ENCODE peak calls at places on chromosomes 11 and 22, in ten cellular contexts. One of them, this sample, is unnamed.
A peak's percentile ranks its signal among the peaks of the same experiment; 100 is the strongest.

GRCh38 chr11:114762437-114762836 is 84.1 kb downstream of the NXPE2 start:
- DNase-seq in adrenal gland: peak; percentile 86
- DNase-seq in stimulated activated CD4-positive, alpha-beta T cell treated with anti-CD3 and anti-CD28 coated beads, Interleukin-4, amount 100 ng/mL, for 4 hours: no peak
- DNase-seq in keratinocyte: peak; percentile 1
- DNase-seq in RPMI7951: peak; percentile 55
- DNase-seq in kidney glomerular epithelial cell: peak; percentile 43
- DNase-seq in fibroblast of mammary gland: peak; percentile 57
- DNase-seq in aorta: peak; percentile 73
- DNase-seq in GM04504: peak; percentile 12
- DNase-seq in activated naive CD8-positive, alpha-beta T cell treated with anti-CD3 and anti-CD28 coated beads, Interleukin-2, amount 50 U/mL, for 16 hours: no peak
- DNase-seq in this sample: peak; percentile 58

GRCh38 chr22:46875089-46875488 is 112.6 kb downstream of the TBC1D22A start:
- DNase-seq in adrenal gland: peak; percentile 13
- DNase-seq in stimulated activated CD4-positive, alpha-beta T cell treated with anti-CD3 and anti-CD28 coated beads, Interleukin-4, amount 100 ng/mL, for 4 hours: no peak
- DNase-seq in keratinocyte: no peak
- DNase-seq in RPMI7951: no peak
- DNase-seq in kidney glomerular epithelial cell: no peak
- DNase-seq in fibroblast of mammary gland: no peak
- DNase-seq in aorta: no peak
- DNase-seq in GM04504: no peak
- DNase-seq in activated naive CD8-positive, alpha-beta T cell treated with anti-CD3 and anti-CD28 coated beads, Interleukin-2, amount 50 U/mL, for 16 hours: no peak
- DNase-seq in this sample: no peak

GRCh38 chr22:45475063-45475747 is 27.5 kb upstream of the FBLN1 start:
- DNase-seq in adrenal gland: no peak
- DNase-seq in stimulated activated CD4-positive, alpha-beta T cell treated with anti-CD3 and anti-CD28 coated beads, Interleukin-4, amount 100 ng/mL, for 4 hours: no peak
- DNase-seq in keratinocyte: no peak
- DNase-seq in RPMI7951: no peak
- DNase-seq in kidney glomerular epithelial cell: no peak
- DNase-seq in fibroblast of mammary gland: peak; percentile 59
- DNase-seq in aorta: no peak
- DNase-seq in GM04504: no peak
- DNase-seq in activated naive CD8-positive, alpha-beta T cell treated with anti-CD3 and anti-CD28 coated beads, Interleukin-2, amount 50 U/mL, for 16 hours: no peak
- DNase-seq in this sample: peak; percentile 9

GRCh38 chr11:115409116-115409663 is 95.0 kb downstream of the CADM1 start:
- DNase-seq in adrenal gland: no peak
- DNase-seq in stimulated activated CD4-positive, alpha-beta T cell treated with anti-CD3 and anti-CD28 coated beads, Interleukin-4, amount 100 ng/mL, for 4 hours: no peak
- DNase-seq in keratinocyte: no peak
- DNase-seq in RPMI7951: no peak
- DNase-seq in kidney glomerular epithelial cell: no peak
- DNase-seq in fibroblast of mammary gland: no peak
- DNase-seq in aorta: no peak
- DNase-seq in GM04504: no peak
- DNase-seq in activated naive CD8-positive, alpha-beta T cell treated with anti-CD3 and anti-CD28 coated beads, Interleukin-2, amount 50 U/mL, for 16 hours: no peak
- DNase-seq in this sample: no peak

GRCh38 chr11:9653871-9654270 is 10.0 kb upstream of the SWAP70 start:
- DNase-seq in adrenal gland: no peak
- DNase-seq in stimulated activated CD4-positive, alpha-beta T cell treated with anti-CD3 and anti-CD28 coated beads, Interleukin-4, amount 100 ng/mL, for 4 hours: no peak
- DNase-seq in keratinocyte: no peak
- DNase-seq in RPMI7951: no peak
- DNase-seq in kidney glomerular epithelial cell: no peak
- DNase-seq in fibroblast of mammary gland: no peak
- DNase-seq in aorta: no peak
- DNase-seq in GM04504: no peak
- DNase-seq in activated naive CD8-positive, alpha-beta T cell treated with anti-CD3 and anti-CD28 coated beads, Interleukin-2, amount 50 U/mL, for 16 hours: no peak
- DNase-seq in this sample: no peak

GRCh38 chr11:50077526-50077925 is 44.9 kb downstream of the OR4C45 start:
- DNase-seq in adrenal gland: no peak
- DNase-seq in stimulated activated CD4-positive, alpha-beta T cell treated with anti-CD3 and anti-CD28 coated beads, Interleukin-4, amount 100 ng/mL, for 4 hours: no peak
- DNase-seq in keratinocyte: no peak
- DNase-seq in RPMI7951: no peak
- DNase-seq in kidney glomerular epithelial cell: no peak
- DNase-seq in fibroblast of mammary gland: no peak
- DNase-seq in aorta: no peak
- DNase-seq in GM04504: no peak
- DNase-seq in activated naive CD8-positive, alpha-beta T cell treated with anti-CD3 and anti-CD28 coated beads, Interleukin-2, amount 50 U/mL, for 16 hours: no peak
- DNase-seq in this sample: no peak

GRCh38 chr11:33941637-33942160 is 49.8 kb upstream of the LMO2 start:
- DNase-seq in adrenal gland: no peak
- DNase-seq in stimulated activated CD4-positive, alpha-beta T cell treated with anti-CD3 and anti-CD28 coated beads, Interleukin-4, amount 100 ng/mL, for 4 hours: no peak
- DNase-seq in keratinocyte: no peak
- DNase-seq in RPMI7951: peak; percentile 76
- DNase-seq in kidney glomerular epithelial cell: no peak
- DNase-seq in fibroblast of mammary gland: peak; percentile 21
- DNase-seq in aorta: peak; percentile 56
- DNase-seq in GM04504: no peak
- DNase-seq in activated naive CD8-positive, alpha-beta T cell treated with anti-CD3 and anti-CD28 coated beads, Interleukin-2, amount 50 U/mL, for 16 hours: no peak
- DNase-seq in this sample: no peak

GRCh38 chr11:57203882-57204281 is 22.1 kb downstream of the LRRC55 start:
- DNase-seq in adrenal gland: no peak
- DNase-seq in stimulated activated CD4-positive, alpha-beta T cell treated with anti-CD3 and anti-CD28 coated beads, Interleukin-4, amount 100 ng/mL, for 4 hours: no peak
- DNase-seq in keratinocyte: no peak
- DNase-seq in RPMI7951: no peak
- DNase-seq in kidney glomerular epithelial cell: no peak
- DNase-seq in fibroblast of mammary gland: no peak
- DNase-seq in aorta: no peak
- DNase-seq in GM04504: no peak
- DNase-seq in activated naive CD8-positive, alpha-beta T cell treated with anti-CD3 and anti-CD28 coated beads, Interleukin-2, amount 50 U/mL, for 16 hours: no peak
- DNase-seq in this sample: no peak

GRCh38 chr22:25630446-25630845 is 66.0 kb downstream of the GRK3 start:
- DNase-seq in adrenal gland: no peak
- DNase-seq in stimulated activated CD4-positive, alpha-beta T cell treated with anti-CD3 and anti-CD28 coated beads, Interleukin-4, amount 100 ng/mL, for 4 hours: no peak
- DNase-seq in keratinocyte: no peak
- DNase-seq in RPMI7951: no peak
- DNase-seq in kidney glomerular epithelial cell: no peak
- DNase-seq in fibroblast of mammary gland: peak; percentile 5
- DNase-seq in aorta: no peak
- DNase-seq in GM04504: no peak
- DNase-seq in activated naive CD8-positive, alpha-beta T cell treated with anti-CD3 and anti-CD28 coated beads, Interleukin-2, amount 50 U/mL, for 16 hours: no peak
- DNase-seq in this sample: no peak

GRCh38 chr22:46465348-46465725 is 72.1 kb downstream of the CELSR1 start:
- DNase-seq in adrenal gland: no peak
- DNase-seq in stimulated activated CD4-positive, alpha-beta T cell treated with anti-CD3 and anti-CD28 coated beads, Interleukin-4, amount 100 ng/mL, for 4 hours: no peak
- DNase-seq in keratinocyte: no peak
- DNase-seq in RPMI7951: no peak
- DNase-seq in kidney glomerular epithelial cell: no peak
- DNase-seq in fibroblast of mammary gland: no peak
- DNase-seq in aorta: no peak
- DNase-seq in GM04504: no peak
- DNase-seq in activated naive CD8-positive, alpha-beta T cell treated with anti-CD3 and anti-CD28 coated beads, Interleukin-2, amount 50 U/mL, for 16 hours: no peak
- DNase-seq in this sample: peak; percentile 66

GRCh38 chr11:88340366-88340930 is 2.9 kb upstream of the CTSC start:
- DNase-seq in adrenal gland: no peak
- DNase-seq in stimulated activated CD4-positive, alpha-beta T cell treated with anti-CD3 and anti-CD28 coated beads, Interleukin-4, amount 100 ng/mL, for 4 hours: no peak
- DNase-seq in keratinocyte: no peak
- DNase-seq in RPMI7951: no peak
- DNase-seq in kidney glomerular epithelial cell: no peak
- DNase-seq in fibroblast of mammary gland: peak; percentile 30
- DNase-seq in aorta: no peak
- DNase-seq in GM04504: no peak
- DNase-seq in activated naive CD8-positive, alpha-beta T cell treated with anti-CD3 and anti-CD28 coated beads, Interleukin-2, amount 50 U/mL, for 16 hours: no peak
- DNase-seq in this sample: no peak

GRCh38 chr11:2581151-2581930 is 118.5 kb downstream of the KCNQ1OT1 start:
- DNase-seq in adrenal gland: peak; percentile 50
- DNase-seq in stimulated activated CD4-positive, alpha-beta T cell treated with anti-CD3 and anti-CD28 coated beads, Interleukin-4, amount 100 ng/mL, for 4 hours: peak; percentile 0
- DNase-seq in keratinocyte: no peak
- DNase-seq in RPMI7951: no peak
- DNase-seq in kidney glomerular epithelial cell: no peak
- DNase-seq in fibroblast of mammary gland: no peak
- DNase-seq in aorta: peak; percentile 46
- DNase-seq in GM04504: no peak
- DNase-seq in activated naive CD8-positive, alpha-beta T cell treated with anti-CD3 and anti-CD28 coated beads, Interleukin-2, amount 50 U/mL, for 16 hours: no peak
- DNase-seq in this sample: peak; percentile 39